ENCODE peak calls at places on chromosomes 4 and X, in ten cellular contexts. One of them, this sample, is unnamed.

GRCh38 chrX:111645607-111646006 is 35.4 kb upstream of the ALG13 start:
- DNase-seq in cerebellar cortex: no peak
- DNase-seq in tibial nerve: no peak
- DNase-seq in HuH-7: no peak
- DNase-seq in mucosa of descending colon: no peak
- DNase-seq in neural crest cell: no peak
- DNase-seq in NCI-H345: no peak
- DNase-seq in EH: no peak
- DNase-seq in small intestine: no peak
- DNase-seq in mammary epithelial cell: no peak
- DNase-seq in this sample: no peak

GRCh38 chr4:78432896-78433295 is 118.7 kb upstream of the ANXA3 start:
- DNase-seq in cerebellar cortex: no peak
- DNase-seq in tibial nerve: no peak
- DNase-seq in HuH-7: no peak
- DNase-seq in mucosa of descending colon: no peak
- DNase-seq in neural crest cell: no peak
- DNase-seq in NCI-H345: no peak
- DNase-seq in EH: peak
- DNase-seq in small intestine: peak
- DNase-seq in mammary epithelial cell: peak
- DNase-seq in this sample: peak

GRCh38 chrX:72142931-72143709 is 11.4 kb upstream of the RTL5 start:
- DNase-seq in cerebellar cortex: no peak
- DNase-seq in tibial nerve: no peak
- DNase-seq in HuH-7: no peak
- DNase-seq in mucosa of descending colon: no peak
- DNase-seq in neural crest cell: no peak
- DNase-seq in NCI-H345: no peak
- DNase-seq in EH: no peak
- DNase-seq in small intestine: no peak
- DNase-seq in mammary epithelial cell: no peak
- DNase-seq in this sample: no peak

GRCh38 chr4:134807231-134807745 is 605.7 kb upstream of the PABPC4L start:
- DNase-seq in cerebellar cortex: no peak
- DNase-seq in tibial nerve: no peak
- DNase-seq in HuH-7: no peak
- DNase-seq in mucosa of descending colon: no peak
- DNase-seq in neural crest cell: no peak
- DNase-seq in NCI-H345: no peak
- DNase-seq in EH: no peak
- DNase-seq in small intestine: no peak
- DNase-seq in mammary epithelial cell: no peak
- DNase-seq in this sample: no peak

GRCh38 chr4:6271701-6272465 is 2.2 kb downstream of the WFS1 start:
- DNase-seq in cerebellar cortex: peak
- DNase-seq in tibial nerve: peak
- DNase-seq in HuH-7: no peak
- DNase-seq in mucosa of descending colon: no peak
- DNase-seq in neural crest cell: no peak
- DNase-seq in NCI-H345: no peak
- DNase-seq in EH: no peak
- DNase-seq in small intestine: peak
- DNase-seq in mammary epithelial cell: no peak
- DNase-seq in this sample: no peak

GRCh38 chrX:65643046-65643785 is 24.2 kb upstream of the MSN start:
- DNase-seq in cerebellar cortex: no peak
- DNase-seq in tibial nerve: no peak
- DNase-seq in HuH-7: no peak
- DNase-seq in mucosa of descending colon: no peak
- DNase-seq in neural crest cell: no peak
- DNase-seq in NCI-H345: no peak
- DNase-seq in EH: peak
- DNase-seq in small intestine: no peak
- DNase-seq in mammary epithelial cell: peak
- DNase-seq in this sample: no peak

GRCh38 chr4:110005461-110006056 is 92.9 kb downstream of the EGF start:
- DNase-seq in cerebellar cortex: peak
- DNase-seq in tibial nerve: no peak
- DNase-seq in HuH-7: no peak
- DNase-seq in mucosa of descending colon: peak
- DNase-seq in neural crest cell: no peak
- DNase-seq in NCI-H345: peak
- DNase-seq in EH: peak
- DNase-seq in small intestine: peak
- DNase-seq in mammary epithelial cell: peak
- DNase-seq in this sample: peak

GRCh38 chr4:183533698-183534097 is 28.8 kb downstream of the ING2 start:
- DNase-seq in cerebellar cortex: no peak
- DNase-seq in tibial nerve: no peak
- DNase-seq in HuH-7: peak
- DNase-seq in mucosa of descending colon: no peak
- DNase-seq in neural crest cell: no peak
- DNase-seq in NCI-H345: no peak
- DNase-seq in EH: no peak
- DNase-seq in small intestine: no peak
- DNase-seq in mammary epithelial cell: no peak
- DNase-seq in this sample: no peak

GRCh38 chrX:78075787-78076389 is 28.2 kb upstream of the PGK1 start:
- DNase-seq in cerebellar cortex: no peak
- DNase-seq in tibial nerve: no peak
- DNase-seq in HuH-7: no peak
- DNase-seq in mucosa of descending colon: no peak
- DNase-seq in neural crest cell: no peak
- DNase-seq in NCI-H345: no peak
- DNase-seq in EH: no peak
- DNase-seq in small intestine: no peak
- DNase-seq in mammary epithelial cell: peak
- DNase-seq in this sample: no peak

GRCh38 chr4:11469900-11470708 is 41.4 kb upstream of the HS3ST1 start:
- DNase-seq in cerebellar cortex: no peak
- DNase-seq in tibial nerve: no peak
- DNase-seq in HuH-7: no peak
- DNase-seq in mucosa of descending colon: no peak
- DNase-seq in neural crest cell: no peak
- DNase-seq in NCI-H345: no peak
- DNase-seq in EH: no peak
- DNase-seq in small intestine: no peak
- DNase-seq in mammary epithelial cell: peak
- DNase-seq in this sample: no peak

GRCh38 chr4:38034986-38035882 is 75.0 kb downstream of the PTTG2 start:
- DNase-seq in cerebellar cortex: peak
- DNase-seq in tibial nerve: no peak
- DNase-seq in HuH-7: peak
- DNase-seq in mucosa of descending colon: peak
- DNase-seq in neural crest cell: peak
- DNase-seq in NCI-H345: peak
- DNase-seq in EH: peak
- DNase-seq in small intestine: peak
- DNase-seq in mammary epithelial cell: peak
- DNase-seq in this sample: peak

GRCh38 chr4:41535911-41536361 is 2.0 kb upstream of the LIMCH1 start:
- DNase-seq in cerebellar cortex: no peak
- DNase-seq in tibial nerve: no peak
- DNase-seq in HuH-7: no peak
- DNase-seq in mucosa of descending colon: no peak
- DNase-seq in neural crest cell: no peak
- DNase-seq in NCI-H345: no peak
- DNase-seq in EH: peak
- DNase-seq in small intestine: no peak
- DNase-seq in mammary epithelial cell: no peak
- DNase-seq in this sample: no peak

GRCh38 chrX:26557691-26558321 is 341.8 kb downstream of the MAGEB5 start:
- DNase-seq in cerebellar cortex: no peak
- DNase-seq in tibial nerve: no peak
- DNase-seq in HuH-7: no peak
- DNase-seq in mucosa of descending colon: no peak
- DNase-seq in neural crest cell: no peak
- DNase-seq in NCI-H345: no peak
- DNase-seq in EH: no peak
- DNase-seq in small intestine: no peak
- DNase-seq in mammary epithelial cell: no peak
- DNase-seq in this sample: no peak

GRCh38 chr4:181685461-181685860 is 557.7 kb upstream of the TENM3 start:
- DNase-seq in cerebellar cortex: no peak
- DNase-seq in tibial nerve: no peak
- DNase-seq in HuH-7: no peak
- DNase-seq in mucosa of descending colon: no peak
- DNase-seq in neural crest cell: no peak
- DNase-seq in NCI-H345: no peak
- DNase-seq in EH: peak
- DNase-seq in small intestine: no peak
- DNase-seq in mammary epithelial cell: peak
- DNase-seq in this sample: no peak

GRCh38 chr4:95107635-95108034 is 349.9 kb downstream of the BMPR1B start:
- DNase-seq in cerebellar cortex: no peak
- DNase-seq in tibial nerve: peak
- DNase-seq in HuH-7: no peak
- DNase-seq in mucosa of descending colon: no peak
- DNase-seq in neural crest cell: no peak
- DNase-seq in NCI-H345: no peak
- DNase-seq in EH: no peak
- DNase-seq in small intestine: peak
- DNase-seq in mammary epithelial cell: peak
- DNase-seq in this sample: peak

GRCh38 chr4:176927664-176928063 is 134.9 kb upstream of the VEGFC start:
- DNase-seq in cerebellar cortex: no peak
- DNase-seq in tibial nerve: no peak
- DNase-seq in HuH-7: no peak
- DNase-seq in mucosa of descending colon: no peak
- DNase-seq in neural crest cell: no peak
- DNase-seq in NCI-H345: no peak
- DNase-seq in EH: peak
- DNase-seq in small intestine: no peak
- DNase-seq in mammary epithelial cell: peak
- DNase-seq in this sample: peak

GRCh38 chr4:8188743-8189550 is 10.1 kb upstream of the SH3TC1 start:
- DNase-seq in cerebellar cortex: peak
- DNase-seq in tibial nerve: no peak
- DNase-seq in HuH-7: no peak
- DNase-seq in mucosa of descending colon: peak
- DNase-seq in neural crest cell: no peak
- DNase-seq in NCI-H345: peak
- DNase-seq in EH: no peak
- DNase-seq in small intestine: no peak
- DNase-seq in mammary epithelial cell: peak
- DNase-seq in this sample: no peak

GRCh38 chr4:124753941-124754581 is 41.5 kb upstream of the ANKRD50 start:
- DNase-seq in cerebellar cortex: no peak
- DNase-seq in tibial nerve: no peak
- DNase-seq in HuH-7: peak
- DNase-seq in mucosa of descending colon: no peak
- DNase-seq in neural crest cell: no peak
- DNase-seq in NCI-H345: peak
- DNase-seq in EH: no peak
- DNase-seq in small intestine: no peak
- DNase-seq in mammary epithelial cell: no peak
- DNase-seq in this sample: peak

GRCh38 chrX:41561045-41561444 is 113.9 kb downstream of the NYX start:
- DNase-seq in cerebellar cortex: no peak
- DNase-seq in tibial nerve: no peak
- DNase-seq in HuH-7: no peak
- DNase-seq in mucosa of descending colon: peak
- DNase-seq in neural crest cell: no peak
- DNase-seq in NCI-H345: no peak
- DNase-seq in EH: peak
- DNase-seq in small intestine: peak
- DNase-seq in mammary epithelial cell: peak
- DNase-seq in this sample: peak

GRCh38 chr4:38724507-38724808 is 58.3 kb downstream of the TLR10 start:
- DNase-seq in cerebellar cortex: no peak
- DNase-seq in tibial nerve: no peak
- DNase-seq in HuH-7: no peak
- DNase-seq in mucosa of descending colon: no peak
- DNase-seq in neural crest cell: no peak
- DNase-seq in NCI-H345: no peak
- DNase-seq in EH: no peak
- DNase-seq in small intestine: no peak
- DNase-seq in mammary epithelial cell: no peak
- DNase-seq in this sample: no peak

GRCh38 chrX:25131055-25131454 is 115.3 kb upstream of the ARX start:
- DNase-seq in cerebellar cortex: no peak
- DNase-seq in tibial nerve: no peak
- DNase-seq in HuH-7: no peak
- DNase-seq in mucosa of descending colon: no peak
- DNase-seq in neural crest cell: no peak
- DNase-seq in NCI-H345: no peak
- DNase-seq in EH: peak
- DNase-seq in small intestine: no peak
- DNase-seq in mammary epithelial cell: peak
- DNase-seq in this sample: no peak

GRCh38 chrX:1391370-1391706 is 575 bp downstream of the SLC25A6 start:
- DNase-seq in cerebellar cortex: peak
- DNase-seq in tibial nerve: no peak
- DNase-seq in HuH-7: peak
- DNase-seq in mucosa of descending colon: no peak
- DNase-seq in neural crest cell: peak
- DNase-seq in NCI-H345: no peak
- DNase-seq in EH: no peak
- DNase-seq in small intestine: no peak
- DNase-seq in mammary epithelial cell: no peak
- DNase-seq in this sample: peak

GRCh38 chr4:94536649-94537464 is 85.1 kb downstream of the PDLIM5 start:
- DNase-seq in cerebellar cortex: no peak
- DNase-seq in tibial nerve: no peak
- DNase-seq in HuH-7: no peak
- DNase-seq in mucosa of descending colon: no peak
- DNase-seq in neural crest cell: no peak
- DNase-seq in NCI-H345: no peak
- DNase-seq in EH: peak
- DNase-seq in small intestine: no peak
- DNase-seq in mammary epithelial cell: no peak
- DNase-seq in this sample: no peak

GRCh38 chrX:102067966-102068723 is 57.3 kb upstream of the TCEAL2 start:
- DNase-seq in cerebellar cortex: peak
- DNase-seq in tibial nerve: no peak
- DNase-seq in HuH-7: no peak
- DNase-seq in mucosa of descending colon: peak
- DNase-seq in neural crest cell: peak
- DNase-seq in NCI-H345: no peak
- DNase-seq in EH: peak
- DNase-seq in small intestine: no peak
- DNase-seq in mammary epithelial cell: peak
- DNase-seq in this sample: peak

GRCh38 chr4:26076896-26077295 is 162.9 kb downstream of the SMIM20 start:
- DNase-seq in cerebellar cortex: no peak
- DNase-seq in tibial nerve: no peak
- DNase-seq in HuH-7: no peak
- DNase-seq in mucosa of descending colon: no peak
- DNase-seq in neural crest cell: no peak
- DNase-seq in NCI-H345: no peak
- DNase-seq in EH: peak
- DNase-seq in small intestine: no peak
- DNase-seq in mammary epithelial cell: no peak
- DNase-seq in this sample: no peak

GRCh38 chr4:36737691-36738090 is 456.3 kb downstream of the DTHD1 start:
- DNase-seq in cerebellar cortex: no peak
- DNase-seq in tibial nerve: no peak
- DNase-seq in HuH-7: no peak
- DNase-seq in mucosa of descending colon: no peak
- DNase-seq in neural crest cell: no peak
- DNase-seq in NCI-H345: no peak
- DNase-seq in EH: no peak
- DNase-seq in small intestine: no peak
- DNase-seq in mammary epithelial cell: no peak
- DNase-seq in this sample: no peak

GRCh38 chr4:575281-576141 is 584 bp downstream of the TMEM271 start:
- DNase-seq in cerebellar cortex: no peak
- DNase-seq in tibial nerve: no peak
- DNase-seq in HuH-7: no peak
- DNase-seq in mucosa of descending colon: peak
- DNase-seq in neural crest cell: peak
- DNase-seq in NCI-H345: no peak
- DNase-seq in EH: peak
- DNase-seq in small intestine: no peak
- DNase-seq in mammary epithelial cell: peak
- DNase-seq in this sample: peak

GRCh38 chr4:14749910-14750309 is 252.4 kb upstream of the CPEB2 start:
- DNase-seq in cerebellar cortex: no peak
- DNase-seq in tibial nerve: no peak
- DNase-seq in HuH-7: no peak
- DNase-seq in mucosa of descending colon: peak
- DNase-seq in neural crest cell: no peak
- DNase-seq in NCI-H345: peak
- DNase-seq in EH: peak
- DNase-seq in small intestine: peak
- DNase-seq in mammary epithelial cell: peak
- DNase-seq in this sample: peak